ENCODE peak calls at places on chromosomes 7 and 10, in six cellular contexts. M, X, F, Z, C and Y are unnamed samples.

GRCh38 chr10:52577047-52577446 is 195.5 kb downstream of the MBL2 start:
- DNase-seq in M (no peak), X (no peak), F (no peak), Z (no peak), C (no peak), Y (no peak)

GRCh38 chr10:78045237-78045636 is 11.6 kb downstream of the RPS24 start:
- DNase-seq in M (no peak), X (no peak), F (no peak), Z (no peak), C (no peak), Y (no peak)

GRCh38 chr7:24894670-24895221 is 85.2 kb downstream of the OSBPL3 start:
- DNase-seq in M (no peak), X (no peak), F (no peak), Z (no peak), C (no peak), Y (no peak)

GRCh38 chr10:57141708-57142107 is 780.6 kb upstream of the ZWINT start:
- DNase-seq in M (no peak), X (no peak), F (no peak), Z (no peak), C (no peak), Y (no peak)

GRCh38 chr10:3036155-3036554 is 31.2 kb upstream of the PFKP start:
- DNase-seq in M (no peak), X (no peak), F (no peak), Z (no peak), C (no peak), Y (no peak)

GRCh38 chr7:84729284-84729683 is 457.6 kb downstream of the SEMA3D start:
- DNase-seq in M (no peak), X (no peak), F (no peak), Z (no peak), C (no peak), Y (no peak)

GRCh38 chr10:35913628-35914027 is 271.5 kb upstream of the FZD8 start:
- DNase-seq in M (no peak), X (no peak), F (no peak), Z (no peak), C (no peak), Y (no peak)

GRCh38 chr10:34430685-34431084 is 384.4 kb downstream of the PARD3 start:
- DNase-seq in M (no peak), X (no peak), F (no peak), Z (no peak), C (no peak), Y (no peak)

GRCh38 chr10:132302421-132302820 is 5.3 kb downstream of the STK32C start:
- DNase-seq in M (no peak), X (no peak), F (no peak), Z (no peak), C (no peak), Y (no peak)

GRCh38 chr10:18144928-18145327 is 4.7 kb downstream of the CACNB2 start:
- DNase-seq in M (no peak), X (no peak), F (no peak), Z (peak), C (no peak), Y (no peak)

GRCh38 chr7:134327896-134328295 is 11.2 kb upstream of the SLC35B4 start:
- DNase-seq in M (peak), X (no peak), F (peak), Z (peak), C (peak), Y (peak)

GRCh38 chr10:27685686-27686085 is 59.9 kb downstream of the MKX start:
- DNase-seq in M (no peak), X (no peak), F (no peak), Z (no peak), C (no peak), Y (no peak)

GRCh38 chr10:44962870-44963738 is 3.5 kb downstream of the RASSF4 start:
- DNase-seq in M (no peak), X (no peak), F (no peak), Z (no peak), C (no peak), Y (no peak)

GRCh38 chr10:104139221-104139620 is 17.2 kb downstream of the SFR1 start:
- DNase-seq in M (no peak), X (no peak), F (no peak), Z (no peak), C (no peak), Y (no peak)

GRCh38 chr7:70387197-70387596 is 744.7 kb upstream of the GALNT17 start:
- DNase-seq in M (no peak), X (no peak), F (no peak), Z (no peak), C (no peak), Y (no peak)

GRCh38 chr7:80740778-80741545 is 102.5 kb downstream of the CD36 start:
- DNase-seq in M (no peak), X (no peak), F (no peak), Z (no peak), C (no peak), Y (no peak)

GRCh38 chr7:17593854-17594419 is 295.5 kb downstream of the AHR start:
- DNase-seq in M (no peak), X (no peak), F (no peak), Z (no peak), C (no peak), Y (no peak)

GRCh38 chr7:151920533-151920932 is 35.7 kb upstream of the GALNTL5 start:
- DNase-seq in M (no peak), X (no peak), F (no peak), Z (no peak), C (no peak), Y (no peak)

GRCh38 chr10:122012731-122013130 is 23.8 kb downstream of the TACC2 start:
- DNase-seq in M (no peak), X (no peak), F (no peak), Z (no peak), C (no peak), Y (no peak)

GRCh38 chr10:96588601-96589419 is 2.0 kb upstream of the TM9SF3 start:
- DNase-seq in M (no peak), X (no peak), F (no peak), Z (no peak), C (no peak), Y (no peak)

GRCh38 chr7:98760201-98760651 is 109.6 kb downstream of the TMEM130 start:
- DNase-seq in M (no peak), X (no peak), F (no peak), Z (no peak), C (no peak), Y (no peak)

GRCh38 chr7:101676956-101677355 is 47.9 kb upstream of the MYL10 start:
- DNase-seq in M (no peak), X (no peak), F (no peak), Z (no peak), C (peak), Y (no peak)

GRCh38 chr10:74548676-74549075 is 277.7 kb upstream of the KAT6B start:
- DNase-seq in M (no peak), X (no peak), F (no peak), Z (no peak), C (no peak), Y (no peak)

GRCh38 chr10:7159517-7159916 is 251.3 kb downstream of the SFMBT2 start:
- DNase-seq in M (no peak), X (no peak), F (no peak), Z (no peak), C (no peak), Y (no peak)

GRCh38 chr7:17436126-17436525 is 137.7 kb downstream of the AHR start:
- DNase-seq in M (no peak), X (no peak), F (no peak), Z (no peak), C (no peak), Y (no peak)

GRCh38 chr7:28956608-28957063 is 1.5 kb downstream of the TRIL start:
- DNase-seq in M (no peak), X (peak), F (no peak), Z (peak), C (peak), Y (peak)

GRCh38 chr10:33252324-33252723 is 82.1 kb downstream of the NRP1 start:
- DNase-seq in M (no peak), X (no peak), F (no peak), Z (no peak), C (no peak), Y (no peak)

GRCh38 chr7:26440253-26440992 is 148.8 kb downstream of the SNX10 start:
- DNase-seq in M (no peak), X (no peak), F (no peak), Z (no peak), C (peak), Y (no peak)

GRCh38 chr10:89979726-89980125 is 278.3 kb downstream of the KIF20B start:
- DNase-seq in M (no peak), X (no peak), F (no peak), Z (no peak), C (no peak), Y (no peak)

GRCh38 chr7:100546129-100546867 is 7.3 kb downstream of the AGFG2 start:
- DNase-seq in M (no peak), X (no peak), F (no peak), Z (no peak), C (no peak), Y (peak)

GRCh38 chr7:111388912-111389311 is 173.4 kb downstream of the IMMP2L start:
- DNase-seq in M (no peak), X (no peak), F (no peak), Z (no peak), C (no peak), Y (no peak)

GRCh38 chr7:45985902-45986301 is 64.8 kb upstream of the IGFBP3 start:
- DNase-seq in M (no peak), X (no peak), F (no peak), Z (no peak), C (no peak), Y (peak)

GRCh38 chr10:75772153-75772887 is 340.9 kb downstream of the LRMDA start:
- DNase-seq in M (no peak), X (no peak), F (no peak), Z (no peak), C (no peak), Y (peak)

GRCh38 chr10:43061764-43062163 is 15.1 kb upstream of the RET start:
- DNase-seq in M (no peak), X (no peak), F (no peak), Z (no peak), C (no peak), Y (no peak)

GRCh38 chr10:49625411-49625810 is 11.6 kb downstream of the CHAT start:
- DNase-seq in M (no peak), X (no peak), F (no peak), Z (no peak), C (no peak), Y (no peak)